ENCODE peak calls at places on chromosomes 7 and 10, in ten cellular contexts. M is left ventricle myocardium inferior; D is CD4-positive, alpha-beta memory T cell; G is posterior cingulate gyrus; P is A549; L is PC-9; K is fibroblast of the conjunctiva; B is small intestine; O is HuH-7.5; H is mesothelial cell of epicardium. R is an unnamed sample.

GRCh38 chr7:74164985-74165456 is 9.1 kb upstream of the EIF4H start:
- DNase-seq in M (no peak), D (no peak), G (no peak), P (no peak), L (no peak), K (no peak), B (no peak), O (no peak), H (no peak), R (no peak)

GRCh38 chr7:124033093-124033806 is 383 bp upstream of the TMEM229A start:
- DNase-seq in M (peak; percentile 22), D (no peak), G (peak; percentile 73), P (no peak), L (no peak), K (no peak), B (no peak), O (peak; percentile 22), H (no peak), R (peak; percentile 29)

GRCh38 chr10:23358357-23358756 is 13.8 kb upstream of the C10orf67 start:
- DNase-seq in M (no peak), D (no peak), G (no peak), P (no peak), L (no peak), K (peak; percentile 17), B (no peak), O (no peak), H (no peak), R (no peak)

GRCh38 chr10:132526676-132527075 is 10.9 kb upstream of the INPP5A start:
- DNase-seq in M (peak; percentile 3), D (no peak), G (no peak), P (no peak), L (no peak), K (no peak), B (no peak), O (no peak), H (no peak), R (peak; percentile 18)

GRCh38 chr10:8059191-8059936 is 4.9 kb downstream of the GATA3 start:
- DNase-seq in M (no peak), D (peak; percentile 40), G (no peak), P (no peak), L (no peak), K (no peak), B (no peak), O (no peak), H (no peak), R (no peak)

GRCh38 chr10:131825150-131825907 is 75.5 kb upstream of the PPP2R2D start:
- DNase-seq in M (no peak), D (no peak), G (no peak), P (no peak), L (no peak), K (no peak), B (no peak), O (no peak), H (no peak), R (no peak)

GRCh38 chr10:12631787-12632562 is 282.6 kb downstream of the CAMK1D start:
- DNase-seq in M (no peak), D (no peak), G (no peak), P (peak; percentile 46), L (no peak), K (no peak), B (peak; percentile 56), O (no peak), H (no peak), R (no peak)

GRCh38 chr7:1811850-1812692 is 142.0 kb downstream of the ELFN1 start:
- DNase-seq in M (no peak), D (no peak), G (no peak), P (peak; percentile 67), L (no peak), K (no peak), B (peak; percentile 39), O (peak; percentile 57), H (no peak), R (no peak)

GRCh38 chr10:132027423-132027983 is 38.2 kb upstream of the JAKMIP3 start:
- DNase-seq in M (no peak), D (no peak), G (no peak), P (no peak), L (no peak), K (no peak), B (no peak), O (no peak), H (no peak), R (no peak)

GRCh38 chr10:111440501-111440900 is 363.7 kb downstream of the ADRA2A start:
- DNase-seq in M (no peak), D (no peak), G (no peak), P (no peak), L (no peak), K (no peak), B (no peak), O (no peak), H (no peak), R (no peak)

GRCh38 chr10:122464575-122464974 is 3.2 kb downstream of the HTRA1 start:
- DNase-seq in M (no peak), D (no peak), G (no peak), P (no peak), L (no peak), K (no peak), B (no peak), O (no peak), H (no peak), R (peak; percentile 39)

GRCh38 chr10:132575320-132576201 is 38.0 kb downstream of the INPP5A start:
- DNase-seq in M (no peak), D (no peak), G (no peak), P (no peak), L (peak; percentile 42), K (peak; percentile 49), B (peak; percentile 62), O (no peak), H (no peak), R (no peak)

GRCh38 chr10:108911814-108912541 is 1011.3 kb downstream of the XPNPEP1 start:
- DNase-seq in M (peak; percentile 38), D (no peak), G (peak; percentile 46), P (peak; percentile 15), L (no peak), K (peak; percentile 30), B (peak; percentile 21), O (peak; percentile 43), H (peak; percentile 63), R (peak; percentile 65)

GRCh38 chr7:46468753-46469356 is 547.8 kb upstream of the IGFBP3 start:
- DNase-seq in M (no peak), D (no peak), G (no peak), P (no peak), L (peak; percentile 17), K (no peak), B (no peak), O (no peak), H (no peak), R (no peak)

GRCh38 chr10:31905586-31905985 is 23.0 kb downstream of the ARHGAP12 start:
- DNase-seq in M (no peak), D (no peak), G (no peak), P (no peak), L (no peak), K (no peak), B (no peak), O (no peak), H (no peak), R (no peak)

R was measured in heart left ventricle.